ENCODE peak calls at places on chromosomes 11 and 22, in eight cellular contexts. I is fibroblast of lung, P is brain microvascular endothelial cell, B is left lung, M is adrenal gland, Q is right lobe of liver, N is WERI-Rb-1, D is neural progenitor cell. T is an unnamed sample. For H3K27me3, the result is how much of the 10 kb centered on the place peaks cover.

GRCh38 chr11:73139476-73140198 is 2.5 kb downstream of the FCHSD2 start:
- DNase-seq in I (peak), P (no peak), B (no peak), M (no peak), Q (no peak), N (no peak), D (no peak), T (peak)

GRCh38 chr11:133399855-133400625 is 132.3 kb downstream of the OPCML start:
- DNase-seq in I (no peak), P (no peak), B (no peak), M (no peak), Q (no peak), N (no peak), D (no peak), T (no peak)

GRCh38 chr22:43535741-43536140 is 123.9 kb downstream of the MPPED1 start:
- DNase-seq in I (no peak), P (no peak), B (no peak), M (no peak), Q (no peak), N (no peak), D (no peak), T (no peak)

GRCh38 chr22:47587861-47588582 is 825.6 kb downstream of the TBC1D22A start:
- DNase-seq in I (no peak), P (no peak), B (no peak), M (no peak), Q (no peak), N (no peak), D (no peak), T (no peak)

GRCh38 chr22:38135133-38135706 is 24.7 kb upstream of the BAIAP2L2 start:
- DNase-seq in I (peak), P (peak), B (no peak), M (peak), Q (no peak), N (no peak), D (no peak), T (no peak)

GRCh38 chr11:443542-444199 is 1.9 kb upstream of the ANO9 start:
- DNase-seq in I (no peak), P (peak), B (peak), M (no peak), Q (no peak), N (no peak), D (no peak), T (peak)

GRCh38 chr22:47901911-47902310 is 1139.5 kb downstream of the TBC1D22A start:
- DNase-seq in I (no peak), P (no peak), B (no peak), M (no peak), Q (no peak), N (no peak), D (no peak), T (no peak)

GRCh38 chr11:14424096-14424495 is 65.1 kb upstream of the RRAS2 start:
- DNase-seq in I (peak), P (no peak), B (no peak), M (no peak), Q (no peak), N (no peak), D (no peak), T (no peak)

GRCh38 chr11:119340335-119341221 is at the start of gene C1QTNF5:
- DNase-seq in I (peak), P (no peak), B (no peak), M (peak), Q (peak), N (no peak), D (peak), T (no peak)

GRCh38 chr11:124843616-124843910 is 21.7 kb upstream of the ROBO3 start:
- DNase-seq in I (no peak), P (no peak), B (no peak), M (no peak), Q (no peak), N (no peak), D (peak), T (no peak)

GRCh38 chr11:67410984-67411784 is 4.3 kb upstream of the CARNS1 start:
- DNase-seq in I (no peak), P (no peak), B (no peak), M (no peak), Q (no peak), N (no peak), D (peak), T (no peak)

GRCh38 chr11:128888034-128888985 is 2.8 kb upstream of the KCNJ5 start:
- DNase-seq in I (no peak), P (no peak), B (no peak), M (no peak), Q (no peak), N (peak), D (peak), T (no peak)

GRCh38 chr11:109040303-109040702 is 375.4 kb downstream of the DDX10 start:
- DNase-seq in I (no peak), P (no peak), B (no peak), M (no peak), Q (no peak), N (peak), D (peak), T (no peak)

GRCh38 chr11:299951-300735 is 817 bp upstream of the IFITM5 start:
- DNase-seq in I (no peak), P (no peak), B (peak), M (no peak), Q (peak), N (no peak), D (peak), T (peak)

GRCh38 chr11:125123947-125124633 is 12.7 kb upstream of the TMEM218 start:
- DNase-seq in I (peak), P (peak), B (no peak), M (peak), Q (peak), N (peak), D (peak), T (peak)

GRCh38 chr11:60127311-60127811 is 38.9 kb downstream of the MS4A2 start:
- DNase-seq in I (no peak), P (no peak), B (no peak), M (peak), Q (no peak), N (no peak), D (no peak), T (no peak)

GRCh38 chr11:79894111-79894510 is 453.3 kb upstream of the TENM4 start:
- DNase-seq in I (no peak), P (no peak), B (no peak), M (no peak), Q (no peak), N (no peak), D (peak), T (no peak)
- H3K27ac ChIP-seq in I (no peak), P (no peak), B (no peak), M (no peak), Q (no peak), N (no peak), D (no peak), T (no peak)

GRCh38 chr22:24178502-24179440 is 2.5 kb upstream of the SUSD2 start:
- DNase-seq in I (no peak), P (no peak), B (peak), M (no peak), Q (no peak), N (peak), D (peak), T (peak)
- TF ChIP-seq CTCF in I (peak), P (peak), B (no peak), M (no peak), Q (peak), N (peak), D (peak), T (peak)

GRCh38 chr22:27386186-27386585 is 415.4 kb downstream of the MN1 start:
- DNase-seq in I (no peak), P (no peak), B (no peak), M (no peak), Q (no peak), N (no peak), D (no peak), T (no peak)

GRCh38 chr22:27382947-27383346 is 418.6 kb downstream of the MN1 start:
- DNase-seq in I (no peak), P (no peak), B (no peak), M (no peak), Q (no peak), N (no peak), D (no peak), T (no peak)

GRCh38 chr22:27385261-27385998 is 416.1 kb downstream of the MN1 start:
- DNase-seq in I (no peak), P (no peak), B (no peak), M (no peak), Q (no peak), N (no peak), D (no peak), T (no peak)

GRCh38 chr22:27381960-27382742 is 419.4 kb downstream of the MN1 start:
- DNase-seq in I (no peak), P (no peak), B (no peak), M (no peak), Q (no peak), N (no peak), D (peak), T (no peak)

GRCh38 chr22:27383896-27384295 is 417.7 kb downstream of the MN1 start:
- DNase-seq in I (no peak), P (no peak), B (no peak), M (no peak), Q (no peak), N (no peak), D (no peak), T (no peak)
- H3K27me3 ChIP-seq in I (under half), P (under half), B (under half), M (under half), Q (under half), N (under half), D (under half), T (under half)

GRCh38 chr22:27400811-27401210 is 400.7 kb downstream of the MN1 start:
- DNase-seq in I (no peak), P (no peak), B (no peak), M (no peak), Q (no peak), N (no peak), D (no peak), T (no peak)

GRCh38 chr22:27399161-27399560 is 402.4 kb downstream of the MN1 start:
- DNase-seq in I (no peak), P (no peak), B (no peak), M (peak), Q (no peak), N (no peak), D (no peak), T (peak)

GRCh38 chr22:27394806-27395404 is 406.7 kb downstream of the MN1 start:
- DNase-seq in I (no peak), P (no peak), B (no peak), M (no peak), Q (no peak), N (no peak), D (no peak), T (no peak)

GRCh38 chr22:27397948-27398330 is 403.6 kb downstream of the MN1 start:
- DNase-seq in I (no peak), P (peak), B (no peak), M (peak), Q (no peak), N (no peak), D (no peak), T (no peak)

DNA sequence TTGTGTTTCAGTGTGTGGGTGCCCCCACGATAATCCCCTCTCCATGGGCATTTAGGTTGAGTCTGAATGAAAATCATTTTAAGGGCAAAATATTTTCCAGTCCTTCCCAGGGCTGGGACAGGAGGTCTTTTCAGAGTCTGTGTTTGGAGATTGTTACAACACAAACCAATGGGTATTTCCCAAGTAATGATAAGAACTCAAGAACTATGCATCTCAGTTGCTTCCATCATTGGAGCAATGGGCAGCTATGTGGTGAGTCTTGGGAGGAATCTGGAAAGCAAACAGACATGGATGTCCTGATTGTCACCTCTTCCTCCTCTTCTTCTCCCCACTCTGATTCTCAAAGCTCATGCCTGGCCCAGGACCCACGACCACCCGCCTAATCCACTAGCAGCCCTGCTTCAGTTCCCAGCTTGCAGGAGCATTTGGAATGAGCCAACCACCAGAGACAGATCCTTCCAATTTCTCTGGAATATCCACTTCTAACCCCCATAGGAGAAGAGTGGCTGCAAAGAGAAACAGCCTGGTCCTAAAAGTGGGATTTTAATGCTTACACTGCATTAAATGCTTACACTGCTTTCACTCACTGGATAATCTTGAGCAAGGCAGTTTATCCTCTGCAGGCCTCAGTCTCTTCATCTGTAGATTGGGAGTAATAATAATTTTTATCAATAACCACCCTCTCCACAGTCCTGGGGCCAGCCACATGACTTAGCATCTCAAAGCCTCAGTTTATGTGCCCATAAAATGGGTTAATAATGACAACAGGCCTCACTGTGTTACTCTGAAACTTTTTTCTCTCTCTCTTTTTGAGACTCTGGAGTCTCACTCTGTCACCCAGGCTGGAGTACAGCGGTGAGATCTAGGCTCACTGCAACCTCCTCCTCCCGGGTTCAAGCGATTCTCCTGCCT is 404.3 kb downstream of the MN1 start:
- DNase-seq in I (no peak), P (peak), B (no peak), M (no peak), Q (no peak), N (no peak), D (no peak), T (no peak)
- H3K27ac ChIP-seq in I (no peak), P (peak), B (no peak), M (no peak), Q (no peak), N (no peak), D (no peak), T (no peak)

DNA sequence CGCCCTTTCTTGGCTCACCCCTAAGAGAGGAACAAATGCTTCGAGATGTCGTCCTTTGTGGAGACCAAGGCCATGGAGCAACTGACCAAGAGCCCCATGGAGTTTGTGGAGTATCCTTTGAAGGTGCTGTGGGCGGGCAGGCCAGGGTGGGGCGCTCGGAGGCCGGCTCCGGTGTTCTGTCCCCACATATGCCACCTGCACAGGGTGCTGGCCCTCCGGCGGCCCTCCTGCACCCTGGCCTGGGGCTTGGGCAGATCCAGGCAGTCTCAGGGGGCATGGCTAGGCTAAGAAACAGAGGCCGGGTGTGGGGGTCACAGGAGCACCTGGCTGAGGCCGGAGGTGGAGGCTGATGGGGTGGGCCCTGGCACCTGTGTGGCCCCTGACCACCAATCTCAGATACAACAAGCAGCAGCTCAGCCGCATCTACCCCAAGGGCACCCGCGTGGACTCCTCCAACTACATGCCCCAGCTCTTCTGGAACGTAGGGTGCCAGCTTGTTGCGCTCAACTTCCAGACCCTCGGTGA is 10.3 kb downstream of the PLCB3 start:
- DNase-seq in I (no peak), P (no peak), B (peak), M (no peak), Q (no peak), N (no peak), D (no peak), T (no peak)
- TF ChIP-seq CTCF in I (no peak), P (no peak), B (no peak), M (no peak), Q (no peak), N (no peak), D (no peak), T (no peak)

GRCh38 chr11:130424613-130425140 is 3.7 kb downstream of the ADAMTS8 start:
- DNase-seq in I (no peak), P (no peak), B (no peak), M (no peak), Q (no peak), N (no peak), D (no peak), T (no peak)
- H3K27me3 ChIP-seq in I (half or more), P (half or more), B (under half), M (under half), Q (under half), N (under half), D (half or more), T (half or more)

GRCh38 chr11:65448074-65448417 is 25.4 kb downstream of the NEAT1 start:
- DNase-seq in I (no peak), P (no peak), B (no peak), M (no peak), Q (no peak), N (no peak), D (no peak), T (no peak)
- H3K27ac ChIP-seq in I (peak), P (peak), B (peak), M (peak), Q (peak), N (no peak), D (no peak), T (no peak)

GRCh38 chr11:69703711-69704507 is at the start of gene FGF19:
- DNase-seq in I (no peak), P (no peak), B (no peak), M (no peak), Q (no peak), N (peak), D (peak), T (no peak)

GRCh38 chr11:69705901-69706787 is 2.3 kb upstream of the FGF19 start:
- DNase-seq in I (no peak), P (no peak), B (no peak), M (no peak), Q (no peak), N (no peak), D (no peak), T (no peak)

GRCh38 chr11:69702769-69703510 is 882 bp downstream of the FGF19 start:
- DNase-seq in I (no peak), P (no peak), B (no peak), M (no peak), Q (no peak), N (no peak), D (peak), T (no peak)

GRCh38 chr11:69705246-69705856 is 1.5 kb upstream of the FGF19 start:
- DNase-seq in I (no peak), P (no peak), B (no peak), M (no peak), Q (no peak), N (no peak), D (peak), T (peak)

GRCh38 chr11:69704508-69705245 is 855 bp upstream of the FGF19 start:
- DNase-seq in I (no peak), P (no peak), B (no peak), M (peak), Q (no peak), N (peak), D (peak), T (peak)
- TF ChIP-seq CTCF in I (peak), P (peak), B (peak), M (peak), Q (peak), N (peak), D (peak), T (peak)